ENCODE peak calls at places on chromosome 10, in seven cellular contexts. I is A673, H is EL, D is endothelial cell, N is NCI-H1105 treated with DMSO at 0.1 percent for 48 hours, A is ELF-1, K is D341Med. O is an unnamed sample.

GRCh38 chr10:4849555-4850242 is 23.7 kb downstream of the AKR1E2 start:
- DNase-seq in I (peak; percentile 97), H (peak; percentile 90), D (peak; percentile 91), N (peak; percentile 65), A (peak; percentile 94), K (peak; percentile 80), O (peak; percentile 95)

GRCh38 chr10:110827410-110827809 is 44.3 kb upstream of the PDCD4 start:
- DNase-seq in I (no peak), H (no peak), D (no peak), N (no peak), A (no peak), K (no peak), O (no peak)

GRCh38 chr10:25082276-25083204 is 66.1 kb downstream of the THNSL1 start:
- DNase-seq in I (no peak), H (no peak), D (no peak), N (peak; percentile 26), A (peak; percentile 48), K (no peak), O (no peak)

GRCh38 chr10:77710759-77711682 is 73.4 kb upstream of the KCNMA1 start:
- DNase-seq in I (peak; percentile 76), H (peak; percentile 64), D (peak; percentile 95), N (peak; percentile 29), A (peak; percentile 93), K (peak; percentile 88), O (peak; percentile 73)

GRCh38 chr10:110067960-110068770 is 60.4 kb downstream of the ADD3 start:
- DNase-seq in I (peak; percentile 75), H (no peak), D (no peak), N (no peak), A (peak; percentile 10), K (no peak), O (no peak)

GRCh38 chr10:116080553-116080952 is 192.5 kb downstream of the GFRA1 start:
- DNase-seq in I (no peak), H (peak; percentile 80), D (no peak), N (no peak), A (peak; percentile 34), K (no peak), O (peak; percentile 98)

GRCh38 chr10:58782876-58783859 is 270.5 kb downstream of the BICC1 start:
- DNase-seq in I (no peak), H (peak; percentile 50), D (no peak), N (no peak), A (no peak), K (no peak), O (no peak)

GRCh38 chr10:77846718-77847311 is 79.7 kb downstream of the DLG5 start:
- DNase-seq in I (peak; percentile 88), H (peak; percentile 76), D (peak; percentile 87), N (peak; percentile 34), A (peak; percentile 93), K (peak; percentile 79), O (peak; percentile 66)

GRCh38 chr10:31132681-31133239 is 101.1 kb upstream of the ZNF438 start:
- DNase-seq in I (no peak), H (no peak), D (no peak), N (no peak), A (no peak), K (no peak), O (no peak)

GRCh38 chr10:28796606-28797512 is 119.5 kb downstream of the BAMBI start:
- DNase-seq in I (peak; percentile 77), H (peak; percentile 80), D (no peak), N (no peak), A (no peak), K (no peak), O (peak; percentile 59)

GRCh38 chr10:122149138-122149606 is 121.9 kb upstream of the BTBD16 start:
- DNase-seq in I (no peak), H (no peak), D (peak; percentile 15), N (no peak), A (no peak), K (no peak), O (no peak)

O was measured in kidney tubule cell.